ENCODE peak calls at places on chromosomes 2 and 18, in nine cellular contexts. F, O, Q, W, D, H, J, B and X are unnamed samples.

GRCh38 chr2:86410581-86410980 is 30.6 kb upstream of the KDM3A start:
- DNase-seq in F (no peak), O (no peak), Q (no peak), W (no peak), D (no peak), H (no peak), J (no peak), B (no peak), X (no peak)

GRCh38 chr2:83584674-83585073 is 874.4 kb downstream of the SUCLG1 start:
- DNase-seq in F (peak), O (peak), Q (no peak), W (no peak), D (no peak), H (no peak), J (no peak), B (no peak), X (no peak)

GRCh38 chr2:238996331-238997136 is 148.6 kb downstream of the TWIST2 start:
- DNase-seq in F (no peak), O (no peak), Q (no peak), W (no peak), D (no peak), H (no peak), J (no peak), B (no peak), X (no peak)

GRCh38 chr2:66390811-66391210 is 44.1 kb upstream of the MEIS1 start:
- DNase-seq in F (no peak), O (no peak), Q (no peak), W (no peak), D (no peak), H (no peak), J (no peak), B (no peak), X (no peak)

GRCh38 chr2:163601377-163601776 is 134.4 kb downstream of the FIGN start:
- DNase-seq in F (no peak), O (peak), Q (no peak), W (no peak), D (no peak), H (no peak), J (no peak), B (no peak), X (peak)

GRCh38 chr2:72077702-72078169 is 69.9 kb downstream of the CYP26B1 start:
- DNase-seq in F (no peak), O (no peak), Q (no peak), W (no peak), D (no peak), H (no peak), J (no peak), B (no peak), X (no peak)

GRCh38 chr2:216863946-216864345 is 4.1 kb upstream of the TNP1 start:
- DNase-seq in F (no peak), O (no peak), Q (no peak), W (no peak), D (no peak), H (no peak), J (no peak), B (no peak), X (peak)

GRCh38 chr2:134739261-134739878 is 20.6 kb upstream of the TMEM163 start:
- DNase-seq in F (no peak), O (no peak), Q (no peak), W (no peak), D (no peak), H (no peak), J (no peak), B (no peak), X (no peak)

GRCh38 chr2:40316631-40317030 is 135.3 kb downstream of the SLC8A1 start:
- DNase-seq in F (peak), O (no peak), Q (no peak), W (no peak), D (no peak), H (no peak), J (no peak), B (no peak), X (no peak)

GRCh38 chr18:40414155-40414754 is 1540.8 kb upstream of the PIK3C3 start:
- DNase-seq in F (no peak), O (peak), Q (no peak), W (no peak), D (no peak), H (peak), J (no peak), B (no peak), X (peak)

GRCh38 chr2:146818122-146818521 is 1026.7 kb upstream of the ACVR2A start:
- DNase-seq in F (peak), O (no peak), Q (no peak), W (no peak), D (no peak), H (no peak), J (no peak), B (no peak), X (peak)

GRCh38 chr2:240051697-240052096 is 1.6 kb downstream of the OR6B3 start:
- DNase-seq in F (no peak), O (no peak), Q (no peak), W (no peak), D (no peak), H (no peak), J (no peak), B (no peak), X (no peak)

GRCh38 chr2:176134978-176135575 is 5.6 kb downstream of the HOXD8 start:
- DNase-seq in F (no peak), O (no peak), Q (no peak), W (no peak), D (no peak), H (no peak), J (no peak), B (no peak), X (peak)

GRCh38 chr2:189659734-189660133 is 1.5 kb upstream of the ASNSD1 start:
- DNase-seq in F (no peak), O (no peak), Q (no peak), W (no peak), D (no peak), H (no peak), J (no peak), B (no peak), X (no peak)

GRCh38 chr2:105749583-105750399 is 5.1 kb downstream of the NCK2 start:
- DNase-seq in F (no peak), O (peak), Q (peak), W (no peak), D (no peak), H (no peak), J (no peak), B (no peak), X (peak)

GRCh38 chr18:31490387-31490786 is 7.6 kb upstream of the DSG2 start:
- DNase-seq in F (no peak), O (no peak), Q (no peak), W (no peak), D (no peak), H (no peak), J (no peak), B (no peak), X (no peak)

GRCh38 chr2:201093573-201093972 is 21.8 kb downstream of the NDUFB3 start:
- DNase-seq in F (no peak), O (no peak), Q (no peak), W (no peak), D (no peak), H (no peak), J (no peak), B (no peak), X (peak)

GRCh38 chr2:217270801-217271121 is 410.9 kb upstream of the TNP1 start:
- DNase-seq in F (peak), O (no peak), Q (no peak), W (no peak), D (no peak), H (no peak), J (no peak), B (no peak), X (peak)

GRCh38 chr18:40017026-40017425 is 1938.0 kb upstream of the PIK3C3 start:
- DNase-seq in F (no peak), O (no peak), Q (no peak), W (no peak), D (no peak), H (no peak), J (no peak), B (no peak), X (no peak)

GRCh38 chr2:123164216-123164615 is 860.9 kb upstream of the CNTNAP5 start:
- DNase-seq in F (no peak), O (no peak), Q (no peak), W (no peak), D (no peak), H (no peak), J (no peak), B (no peak), X (no peak)

GRCh38 chr2:144170172-144170571 is 349.7 kb downstream of the ZEB2 start:
- DNase-seq in F (no peak), O (no peak), Q (no peak), W (no peak), D (no peak), H (no peak), J (no peak), B (no peak), X (peak)

GRCh38 chr2:40395169-40396023 is 56.5 kb downstream of the SLC8A1 start:
- DNase-seq in F (peak), O (no peak), Q (no peak), W (no peak), D (no peak), H (no peak), J (no peak), B (no peak), X (no peak)

GRCh38 chr2:241268716-241269445 is 46.6 kb downstream of the HDLBP start:
- DNase-seq in F (peak), O (peak), Q (no peak), W (no peak), D (no peak), H (no peak), J (no peak), B (no peak), X (peak)

GRCh38 chr2:68357608-68358337 is 7.3 kb upstream of the PLEK start:
- DNase-seq in F (peak), O (peak), Q (peak), W (peak), D (peak), H (no peak), J (peak), B (peak), X (peak)

GRCh38 chr2:105873721-105874120 is 129.0 kb downstream of the NCK2 start:
- DNase-seq in F (peak), O (peak), Q (no peak), W (peak), D (no peak), H (no peak), J (no peak), B (no peak), X (peak)

GRCh38 chr2:218323526-218324472 is 31.5 kb upstream of the TMBIM1 start:
- DNase-seq in F (peak), O (peak), Q (peak), W (no peak), D (peak), H (peak), J (peak), B (peak), X (peak)

GRCh38 chr2:8761529-8762164 is 75.8 kb downstream of the KIDINS220 start:
- DNase-seq in F (peak), O (peak), Q (no peak), W (peak), D (no peak), H (no peak), J (no peak), B (no peak), X (peak)

GRCh38 chr2:216298719-216299118 is 73.6 kb downstream of the MARCHF4 start:
- DNase-seq in F (peak), O (peak), Q (no peak), W (no peak), D (no peak), H (no peak), J (no peak), B (no peak), X (peak)

GRCh38 chr18:55579888-55580287 is 8.1 kb downstream of the TCF4 start:
- DNase-seq in F (no peak), O (no peak), Q (no peak), W (no peak), D (no peak), H (no peak), J (no peak), B (no peak), X (no peak)

GRCh38 chr2:69512446-69512845 is 75.2 kb upstream of the NFU1 start:
- DNase-seq in F (no peak), O (no peak), Q (no peak), W (no peak), D (no peak), H (no peak), J (no peak), B (no peak), X (no peak)

GRCh38 chr2:69510204-69510603 is 73.0 kb upstream of the NFU1 start:
- DNase-seq in F (no peak), O (no peak), Q (no peak), W (no peak), D (no peak), H (no peak), J (no peak), B (no peak), X (no peak)

GRCh38 chr2:69514836-69515235 is 77.6 kb upstream of the NFU1 start:
- DNase-seq in F (peak), O (no peak), Q (no peak), W (no peak), D (no peak), H (no peak), J (no peak), B (no peak), X (peak)

GRCh38 chr2:69517410-69517809 is 80.2 kb upstream of the NFU1 start:
- DNase-seq in F (peak), O (no peak), Q (no peak), W (no peak), D (no peak), H (no peak), J (no peak), B (no peak), X (peak)

GRCh38 chr2:69514406-69514805 is 77.2 kb upstream of the NFU1 start:
- DNase-seq in F (peak), O (peak), Q (peak), W (no peak), D (no peak), H (no peak), J (peak), B (peak), X (peak)
- TF ChIP-seq CTCF in F (no peak), O (peak), Q (no peak), W (no peak), D (no peak), H (no peak), J (no peak), B (no peak), X (no peak)

DNA sequence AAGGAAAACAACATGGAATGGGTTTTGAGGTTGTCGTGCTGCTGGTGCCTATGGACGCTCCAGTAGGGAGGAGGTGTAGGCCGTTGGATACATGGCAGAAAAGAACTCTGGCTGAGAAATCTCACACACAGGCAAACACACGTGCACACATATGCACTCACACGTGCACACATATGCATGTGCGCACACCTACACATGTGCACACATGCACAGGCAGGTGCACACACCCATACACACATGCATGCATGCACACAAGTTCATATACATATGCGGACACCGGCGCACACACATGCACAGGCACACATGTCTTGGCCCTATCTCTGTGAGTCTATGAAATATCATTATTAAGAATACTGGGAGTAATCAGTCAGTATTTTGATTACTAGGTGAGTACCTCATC is 150.4 kb downstream of the LRRC30 start:
- DNase-seq in F (no peak), O (no peak), Q (no peak), W (no peak), D (no peak), H (no peak), J (no peak), B (no peak), X (no peak)
- TF ChIP-seq CTCF in F (no peak), O (no peak), Q (no peak), W (no peak), D (no peak), H (no peak), J (no peak), B (no peak), X (no peak)

DNA sequence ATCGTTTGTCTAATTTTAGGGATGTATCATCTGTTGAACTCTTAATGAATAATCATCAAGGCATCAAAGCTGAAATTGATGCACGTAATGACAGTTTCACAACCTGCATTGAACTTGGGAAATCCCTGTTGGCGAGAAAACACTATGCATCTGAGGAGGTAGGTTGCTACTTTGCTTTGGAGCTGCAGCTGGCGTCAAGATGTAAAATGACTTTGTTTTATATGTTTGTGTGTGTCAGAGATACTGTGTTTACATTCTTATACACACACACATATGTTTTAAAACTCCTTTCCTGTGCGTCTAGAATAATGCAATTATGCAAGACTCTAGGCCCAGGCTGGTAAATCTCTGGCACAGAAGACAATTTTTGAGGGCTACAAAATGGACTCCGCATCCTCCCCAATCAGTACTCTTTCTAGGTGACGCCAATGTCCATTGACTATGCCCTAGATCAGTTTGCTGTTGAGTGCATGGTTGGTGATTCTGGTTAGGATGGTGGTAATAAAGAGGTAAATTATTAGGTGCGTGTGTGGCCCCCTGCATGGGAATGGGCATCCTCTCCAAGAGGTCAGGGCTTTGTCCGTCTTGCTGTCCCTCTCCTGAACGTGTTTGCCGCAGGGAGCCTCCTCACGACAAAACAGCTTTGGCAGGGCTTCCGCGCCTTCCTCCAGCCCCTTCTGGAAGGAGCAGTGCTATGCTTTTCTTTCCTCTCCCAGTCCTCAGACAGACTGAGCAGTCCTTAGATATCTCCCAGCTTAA is 68.2 kb upstream of the EML6 start:
- DNase-seq in F (no peak), O (no peak), Q (no peak), W (no peak), D (no peak), H (no peak), J (no peak), B (no peak), X (no peak)
- TF ChIP-seq CTCF in F (no peak), O (no peak), Q (no peak), W (no peak), D (no peak), H (no peak), J (no peak), B (no peak), X (no peak)

GRCh38 chr2:142037744-142038143 is 93.1 kb downstream of the LRP1B start:
- DNase-seq in F (no peak), O (no peak), Q (no peak), W (no peak), D (no peak), H (no peak), J (peak), B (no peak), X (no peak)
- TF ChIP-seq CTCF in F (no peak), O (peak), Q (no peak), W (no peak), D (no peak), H (no peak), J (peak), B (no peak), X (no peak)

DNA sequence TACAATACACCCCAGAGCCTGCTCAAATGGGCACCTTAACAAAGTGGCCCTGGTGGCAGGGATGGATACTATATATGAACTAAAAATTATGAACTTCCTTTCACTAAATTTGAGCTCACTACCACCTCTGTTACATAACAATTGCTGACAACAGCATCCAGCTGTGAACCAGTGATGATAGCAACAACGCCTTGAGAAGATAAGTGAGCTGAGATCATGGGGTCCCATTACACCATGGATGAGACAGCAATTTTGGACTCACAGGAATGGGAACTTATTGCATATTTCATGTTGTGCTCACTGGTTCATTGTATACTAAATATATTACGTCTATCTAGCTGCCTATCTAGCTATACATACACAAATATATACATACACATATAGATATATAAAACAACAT is 16.9 kb upstream of the ALMS1 start:
- DNase-seq in F (no peak), O (no peak), Q (no peak), W (peak), D (no peak), H (no peak), J (no peak), B (no peak), X (no peak)
- TF ChIP-seq CTCF in F (no peak), O (no peak), Q (no peak), W (no peak), D (no peak), H (no peak), J (no peak), B (no peak), X (no peak)